ENCODE peak calls at places on chromosomes 3 and 15, in four cellular contexts. One of them, this sample, is unnamed. For H3K9me3, the result is how much of the 10 kb centered on the place peaks cover.

GRCh38 chr3:157836022-157836421 is 270.2 kb downstream of the SHOX2 start:
- DNase-seq in IMR-90: no peak
- DNase-seq in H9: no peak
- DNase-seq in mesenchymal stem cell: no peak
- DNase-seq in this sample: no peak

GRCh38 chr15:89071471-89071870 is 16.8 kb upstream of the ABHD2 start:
- DNase-seq in IMR-90: no peak
- DNase-seq in H9: no peak
- DNase-seq in mesenchymal stem cell: no peak
- DNase-seq in this sample: no peak

GRCh38 chr3:148289159-148289558 is 408.5 kb upstream of the AGTR1 start:
- DNase-seq in IMR-90: no peak
- DNase-seq in H9: no peak
- DNase-seq in mesenchymal stem cell: no peak
- DNase-seq in this sample: no peak

GRCh38 chr3:106797461-106797860 is 579.8 kb upstream of the CCDC54 start:
- DNase-seq in IMR-90: no peak
- DNase-seq in H9: no peak
- DNase-seq in mesenchymal stem cell: no peak
- DNase-seq in this sample: no peak

GRCh38 chr3:46537316-46537715 is 28.8 kb downstream of the LRRC2 start:
- DNase-seq in IMR-90: peak
- DNase-seq in H9: no peak
- DNase-seq in mesenchymal stem cell: no peak
- DNase-seq in this sample: no peak

GRCh38 chr3:81666502-81667121 is 94.8 kb downstream of the GBE1 start:
- DNase-seq in IMR-90: peak
- DNase-seq in H9: no peak
- DNase-seq in mesenchymal stem cell: peak
- DNase-seq in this sample: no peak

GRCh38 chr3:58321791-58322190 is 10.9 kb upstream of the PXK start:
- DNase-seq in IMR-90: no peak
- DNase-seq in H9: peak
- DNase-seq in mesenchymal stem cell: no peak
- DNase-seq in this sample: no peak

GRCh38 chr3:156643729-156644389 is 30.5 kb upstream of the TIPARP start:
- DNase-seq in IMR-90: peak
- DNase-seq in H9: no peak
- DNase-seq in mesenchymal stem cell: peak
- DNase-seq in this sample: no peak

GRCh38 chr15:95902606-95903005 is 427.9 kb upstream of the NR2F2 start:
- DNase-seq in IMR-90: no peak
- DNase-seq in H9: no peak
- DNase-seq in mesenchymal stem cell: peak
- DNase-seq in this sample: no peak

GRCh38 chr3:43203022-43203421 is 83.3 kb upstream of the SNRK start:
- DNase-seq in IMR-90: no peak
- DNase-seq in H9: no peak
- DNase-seq in mesenchymal stem cell: no peak
- DNase-seq in this sample: no peak
- H2BK120ac ChIP-seq in IMR-90: no peak
- H2BK120ac ChIP-seq in H9: no peak
- H2BK120ac ChIP-seq in mesenchymal stem cell: no peak
- H2BK120ac ChIP-seq in this sample: no peak

GRCh38 chr15:46854559-46854958 is 862.7 kb upstream of the SEMA6D start:
- DNase-seq in IMR-90: no peak
- DNase-seq in H9: no peak
- DNase-seq in mesenchymal stem cell: no peak
- DNase-seq in this sample: no peak
- H3K9me3 ChIP-seq in IMR-90: under half
- H3K9me3 ChIP-seq in H9: under half
- H3K9me3 ChIP-seq in mesenchymal stem cell: under half
- H3K9me3 ChIP-seq in this sample: under half

DNA sequence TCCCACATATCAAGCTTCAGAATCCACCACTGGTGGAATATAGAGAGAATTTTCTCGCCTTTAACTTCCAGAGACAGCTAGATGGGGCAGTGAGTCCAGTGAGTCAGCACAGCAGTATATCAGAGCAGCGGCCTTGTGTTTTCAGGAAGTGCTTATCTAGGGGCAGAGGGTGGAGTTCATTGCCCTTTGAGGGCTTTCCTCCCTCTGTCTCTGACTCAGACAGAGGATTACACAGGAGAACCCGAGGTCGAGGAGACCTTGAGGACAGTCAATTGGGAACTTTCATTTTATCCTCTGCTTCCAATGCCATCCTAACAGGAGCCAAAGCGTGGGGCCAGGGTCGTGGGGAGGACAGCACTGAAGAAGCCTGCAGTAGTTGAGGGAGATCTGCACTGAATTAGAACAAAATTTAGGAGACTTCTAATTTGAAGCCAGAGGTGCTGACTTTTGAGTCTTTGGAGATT is 109.6 kb upstream of the UMPS start:
- DNase-seq in IMR-90: peak
- DNase-seq in H9: no peak
- DNase-seq in mesenchymal stem cell: peak
- DNase-seq in this sample: no peak
- H2BK15ac ChIP-seq in IMR-90: no peak
- H2BK15ac ChIP-seq in H9: no peak
- H2BK15ac ChIP-seq in mesenchymal stem cell: no peak
- H2BK15ac ChIP-seq in this sample: no peak

DNA sequence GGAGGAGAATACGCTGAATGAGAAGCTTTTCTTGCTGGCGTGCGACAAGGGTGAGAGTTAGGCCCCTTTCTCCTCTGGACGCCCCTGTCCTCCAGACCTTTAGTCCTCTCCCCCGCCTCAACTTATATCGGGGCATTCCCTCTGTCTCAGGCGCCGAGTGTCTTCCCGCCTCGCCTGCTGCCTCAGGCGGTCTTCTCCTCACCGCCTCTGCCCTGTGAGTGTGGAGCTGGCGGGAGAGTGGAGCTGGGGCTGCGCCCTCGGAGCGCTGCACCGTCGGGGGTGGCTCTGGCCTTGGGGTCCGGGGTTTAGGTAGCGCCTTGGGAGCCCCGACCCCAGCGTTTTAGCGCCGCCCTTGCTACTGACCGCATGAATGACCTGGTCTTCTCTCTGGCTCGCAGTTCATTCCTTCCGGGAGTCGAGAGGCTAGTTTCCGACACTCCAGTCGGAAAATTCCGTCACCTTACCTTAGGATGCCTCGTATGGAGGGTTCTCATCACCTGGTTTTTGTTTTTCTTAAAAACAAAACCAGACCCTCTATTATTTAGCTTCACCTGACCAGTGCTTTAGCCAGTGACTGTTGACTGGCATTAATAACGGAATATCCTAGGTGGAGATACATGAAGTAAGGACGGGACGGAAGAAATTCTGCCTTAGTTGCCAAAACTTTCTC is 983 bp downstream of the TRPC1 start:
- DNase-seq in IMR-90: peak
- DNase-seq in H9: peak
- DNase-seq in mesenchymal stem cell: peak
- DNase-seq in this sample: no peak
- H2BK120ac ChIP-seq in IMR-90: no peak
- H2BK120ac ChIP-seq in H9: no peak
- H2BK120ac ChIP-seq in mesenchymal stem cell: no peak
- H2BK120ac ChIP-seq in this sample: peak

DNA sequence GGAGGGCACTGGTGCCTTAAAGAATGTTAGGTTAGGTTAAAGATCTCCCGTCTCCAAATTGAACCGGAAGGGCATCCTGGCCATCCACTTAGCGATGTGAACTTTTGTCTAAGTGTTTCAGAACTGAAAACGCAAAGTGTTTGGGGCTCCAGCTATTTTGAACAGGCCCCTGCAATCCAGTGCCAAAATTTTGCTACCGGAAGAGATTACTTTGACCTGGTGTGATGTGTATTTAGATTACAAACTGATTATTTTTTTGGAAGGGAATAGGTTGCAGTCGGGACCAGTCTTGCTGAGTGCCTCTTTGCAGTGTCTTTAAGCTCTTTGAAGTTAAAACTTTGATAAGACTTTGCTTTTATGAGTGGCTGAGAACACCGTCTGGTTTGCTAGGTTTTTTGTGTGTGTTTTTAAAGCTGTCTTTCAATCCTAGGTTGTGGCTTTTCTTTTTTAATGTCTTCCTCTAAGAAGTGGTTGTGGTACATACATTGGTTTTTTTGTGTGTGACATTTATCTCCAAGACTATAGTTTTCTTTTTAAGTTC is 179.6 kb downstream of the OR4M2 start:
- DNase-seq in IMR-90: no peak
- DNase-seq in H9: no peak
- DNase-seq in mesenchymal stem cell: no peak
- DNase-seq in this sample: no peak
- H3K9me3 ChIP-seq in IMR-90: under half
- H3K9me3 ChIP-seq in H9: half or more
- H3K9me3 ChIP-seq in mesenchymal stem cell: under half
- H3K9me3 ChIP-seq in this sample: under half

DNA sequence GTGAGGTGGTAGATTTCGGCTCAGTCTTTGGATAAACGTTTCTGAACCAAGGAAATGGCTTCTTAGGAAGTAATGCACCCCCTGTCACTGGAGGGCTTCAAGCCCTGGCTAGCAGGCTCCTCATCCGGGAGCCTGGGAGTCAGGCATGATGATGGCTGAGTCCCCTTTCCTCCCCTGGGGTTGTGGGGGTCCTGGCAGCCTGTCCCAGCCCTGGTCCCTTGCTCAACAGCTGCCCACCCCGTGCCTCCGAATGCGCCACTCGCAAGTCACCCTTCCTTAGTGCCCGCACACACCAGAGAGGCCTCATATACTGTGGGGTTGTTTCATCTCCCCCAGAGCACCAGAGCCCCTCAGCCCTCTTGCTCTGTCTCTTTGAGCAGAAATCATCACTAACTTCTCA is 48.2 kb downstream of the BDH1 start:
- DNase-seq in IMR-90: no peak
- DNase-seq in H9: no peak
- DNase-seq in mesenchymal stem cell: no peak
- DNase-seq in this sample: no peak
- H2BK15ac ChIP-seq in IMR-90: no peak
- H2BK15ac ChIP-seq in H9: no peak
- H2BK15ac ChIP-seq in mesenchymal stem cell: no peak
- H2BK15ac ChIP-seq in this sample: no peak

DNA sequence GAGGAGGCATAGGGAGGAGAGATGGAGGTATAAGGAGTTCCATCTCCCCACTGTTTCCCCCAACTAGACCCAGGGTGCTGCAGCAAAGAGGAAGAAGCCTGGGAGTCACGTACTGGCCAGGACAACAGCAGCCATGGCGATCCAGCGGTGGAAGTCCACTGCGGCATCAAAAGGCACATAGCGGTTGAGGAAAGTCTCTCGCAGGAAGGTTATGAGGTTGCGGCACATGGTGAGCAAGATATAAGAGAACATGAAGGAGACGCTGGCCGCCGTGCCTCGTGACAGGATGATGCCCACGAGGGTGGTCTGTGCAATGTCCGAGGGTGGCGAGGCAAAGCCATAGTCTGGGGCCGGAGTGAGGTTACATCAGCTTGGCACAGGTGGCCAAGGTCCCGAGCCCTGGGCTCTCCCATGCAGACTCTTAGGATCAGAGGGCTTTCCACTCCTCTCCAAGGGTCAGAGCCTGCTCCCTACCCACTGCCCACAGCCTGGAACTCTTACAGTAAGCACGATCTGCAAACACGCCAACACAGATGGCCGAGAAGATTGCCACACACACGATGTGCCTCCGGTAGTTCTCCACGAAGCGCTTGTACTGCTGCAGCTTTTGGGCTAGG is 14.3 kb downstream of the DUOX2 start:
- DNase-seq in IMR-90: no peak
- DNase-seq in H9: no peak
- DNase-seq in mesenchymal stem cell: no peak
- DNase-seq in this sample: no peak
- H2BK120ac ChIP-seq in IMR-90: no peak
- H2BK120ac ChIP-seq in H9: no peak
- H2BK120ac ChIP-seq in mesenchymal stem cell: no peak
- H2BK120ac ChIP-seq in this sample: no peak

DNA sequence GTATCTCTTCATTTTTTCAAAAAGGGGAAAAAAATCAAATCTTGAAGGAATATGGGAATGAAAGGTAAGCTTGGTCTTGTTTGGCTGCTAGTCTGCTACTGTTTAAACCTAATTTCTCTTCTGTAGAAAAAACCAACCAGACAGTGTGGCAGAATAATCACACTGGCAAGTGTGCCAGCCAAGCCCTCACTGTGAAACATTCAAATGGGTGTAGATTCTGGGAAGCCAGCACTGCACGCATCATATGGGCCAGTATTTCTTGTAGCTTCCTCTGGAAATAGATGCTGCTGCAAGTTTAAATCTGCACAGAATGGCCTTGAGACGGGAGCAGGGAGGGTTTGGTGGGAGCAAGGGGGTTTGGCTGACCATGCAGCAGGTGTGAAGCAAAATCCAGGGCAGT is 62.1 kb downstream of the POMGNT2 start:
- DNase-seq in IMR-90: no peak
- DNase-seq in H9: no peak
- DNase-seq in mesenchymal stem cell: no peak
- DNase-seq in this sample: no peak
- H3K9me3 ChIP-seq in IMR-90: under half
- H3K9me3 ChIP-seq in H9: under half
- H3K9me3 ChIP-seq in mesenchymal stem cell: under half
- H3K9me3 ChIP-seq in this sample: under half

DNA sequence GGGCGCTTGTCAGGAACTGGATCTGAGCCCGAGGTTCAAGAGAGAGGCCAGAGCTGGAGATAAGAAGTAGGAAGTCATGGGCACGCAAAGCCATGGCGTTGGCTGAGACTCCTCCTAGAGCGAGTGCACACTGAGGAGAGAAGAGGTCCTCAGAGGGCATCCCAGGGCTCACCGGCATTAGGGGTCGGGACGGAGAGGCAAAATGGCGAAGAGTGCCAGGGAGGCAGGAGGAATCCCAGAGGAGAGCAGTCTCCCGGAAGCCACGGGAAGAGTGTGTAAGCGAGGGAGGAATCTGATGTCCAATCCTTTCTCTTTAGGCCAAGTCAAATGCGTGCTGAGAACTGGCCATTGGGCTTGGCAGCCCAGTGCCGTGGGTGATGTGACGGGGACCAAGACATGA is 24.0 kb downstream of the EFCC1 start:
- DNase-seq in IMR-90: no peak
- DNase-seq in H9: no peak
- DNase-seq in mesenchymal stem cell: no peak
- DNase-seq in this sample: no peak
- H2BK15ac ChIP-seq in IMR-90: no peak
- H2BK15ac ChIP-seq in H9: no peak
- H2BK15ac ChIP-seq in mesenchymal stem cell: no peak
- H2BK15ac ChIP-seq in this sample: no peak

This sample was measured in neuronal stem cell.